ENCODE peak calls at places on chromosomes 12 and 14, in ten cellular contexts. K, Y, F, C, U, E, X, H, I and W are unnamed samples.
A peak's percentile ranks its signal among the peaks of the same experiment; 100 is the strongest.

GRCh38 chr14:56137842-56138241 is 19.6 kb downstream of the PELI2 start:
- DNase-seq in K (no peak), Y (no peak), F (no peak), C (no peak), U (no peak), E (no peak), X (no peak), H (no peak), I (no peak), W (no peak)

GRCh38 chr12:31525496-31526157 is 65.3 kb downstream of the DENND5B start:
- DNase-seq in K (no peak), Y (no peak), F (no peak), C (no peak), U (no peak), E (no peak), X (no peak), H (no peak), I (no peak), W (no peak)

GRCh38 chr14:53226553-53226952 is 73.4 kb upstream of the DDHD1 start:
- DNase-seq in K (no peak), Y (no peak), F (no peak), C (no peak), U (no peak), E (no peak), X (no peak), H (peak; percentile 98), I (no peak), W (no peak)

GRCh38 chr12:27975222-27976136 is 2.9 kb upstream of the PTHLH start:
- DNase-seq in K (peak; percentile 74), Y (no peak), F (peak; percentile 61), C (peak; percentile 68), U (no peak), E (no peak), X (peak; percentile 65), H (no peak), I (no peak), W (peak; percentile 81)

GRCh38 chr14:96888593-96888992 is 91.4 kb downstream of the VRK1 start:
- DNase-seq in K (no peak), Y (no peak), F (no peak), C (no peak), U (no peak), E (no peak), X (no peak), H (no peak), I (no peak), W (no peak)

GRCh38 chr12:116236148-116236731 is 41.3 kb downstream of the MED13L start:
- DNase-seq in K (peak; percentile 87), Y (peak; percentile 67), F (peak; percentile 50), C (peak; percentile 63), U (peak; percentile 31), E (no peak), X (no peak), H (peak; percentile 43), I (no peak), W (peak; percentile 26)

GRCh38 chr14:71532349-71532748 is 399.9 kb upstream of the RGS6 start:
- DNase-seq in K (no peak), Y (no peak), F (no peak), C (no peak), U (no peak), E (no peak), X (no peak), H (no peak), I (no peak), W (no peak)

GRCh38 chr12:101885912-101886561 is 8.7 kb downstream of the DRAM1 start:
- DNase-seq in K (no peak), Y (no peak), F (no peak), C (no peak), U (no peak), E (no peak), X (no peak), H (no peak), I (no peak), W (no peak)

GRCh38 chr12:110337912-110338710 is 57.1 kb downstream of the ATP2A2 start:
- DNase-seq in K (no peak), Y (no peak), F (no peak), C (no peak), U (no peak), E (no peak), X (no peak), H (no peak), I (no peak), W (no peak)

GRCh38 chr14:53004976-53005375 is 54.1 kb upstream of the FERMT2 start:
- DNase-seq in K (no peak), Y (no peak), F (no peak), C (no peak), U (no peak), E (no peak), X (no peak), H (no peak), I (no peak), W (no peak)

DNA sequence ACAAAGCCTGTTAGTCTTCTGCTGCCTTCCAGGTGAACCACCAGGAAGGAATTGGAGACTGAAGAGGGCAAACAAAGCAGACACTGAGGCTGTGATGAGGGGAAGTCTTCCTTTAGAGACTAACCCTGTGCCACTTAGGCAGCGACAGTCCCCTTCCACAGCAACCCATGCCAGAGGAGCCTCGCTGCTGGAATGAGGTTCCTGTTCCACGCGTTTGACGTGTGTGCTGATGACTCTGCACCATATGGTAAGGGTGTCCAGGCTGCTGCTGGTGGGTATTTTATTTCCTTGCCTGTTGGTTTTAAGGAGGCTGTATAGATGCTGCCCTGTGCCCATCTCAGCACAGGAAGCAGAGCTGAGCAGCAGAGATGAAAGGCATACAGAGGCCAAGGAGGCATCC is 361.9 kb upstream of the FKBP4 start:
- DNase-seq in K (no peak), Y (no peak), F (no peak), C (no peak), U (no peak), E (no peak), X (no peak), H (no peak), I (no peak), W (no peak)
- H3K4me1 ChIP-seq in K (no peaks in the 10 kb centered on the region), Y (no peaks in the 10 kb centered on the region), F (no peaks in the 10 kb centered on the region), C (no peaks in the 10 kb centered on the region), U (no peaks in the 10 kb centered on the region), E (peaks cover 68% of the 10 kb centered on the region), X (peaks cover 94% of the 10 kb centered on the region), H (no peaks in the 10 kb centered on the region), I (no peaks in the 10 kb centered on the region), W (no peaks in the 10 kb centered on the region)

DNA sequence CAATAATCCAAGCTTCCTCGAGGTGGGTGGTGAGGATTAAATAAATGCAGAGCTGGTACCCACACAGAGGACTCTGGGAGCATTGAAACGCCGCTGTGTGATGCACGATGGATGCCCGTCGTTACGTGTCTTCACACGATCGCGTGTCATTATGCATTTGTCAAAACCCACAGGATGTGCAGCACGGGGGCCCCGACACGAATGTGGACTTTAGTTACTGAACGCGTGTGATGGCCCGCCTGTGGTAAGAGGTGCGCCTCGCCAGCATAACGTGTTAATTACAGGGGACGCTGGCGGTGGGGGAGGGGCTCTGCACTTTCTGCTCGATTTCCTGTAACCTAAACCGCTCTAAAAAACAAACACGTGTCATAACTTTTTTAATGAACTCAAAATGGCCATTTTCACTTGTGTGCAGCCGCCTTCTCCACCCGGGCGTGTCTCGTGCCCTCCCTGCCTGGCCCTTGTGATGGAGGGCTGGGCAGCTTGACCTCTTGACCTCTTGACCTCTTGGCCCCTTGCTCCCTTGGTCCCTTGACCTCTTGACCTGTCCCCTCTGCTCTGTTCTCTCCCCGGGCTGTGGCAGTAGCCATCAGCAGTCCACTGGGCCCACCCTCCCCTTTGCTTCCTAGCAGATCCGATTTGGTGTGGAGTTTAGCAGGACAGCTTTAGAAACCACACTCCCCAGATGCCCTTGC is 33.7 kb upstream of the GALNT9 start:
- DNase-seq in K (no peak), Y (no peak), F (no peak), C (no peak), U (no peak), E (no peak), X (peak; percentile 56), H (no peak), I (no peak), W (no peak)
- H3K4me1 ChIP-seq in K (no peaks in the 10 kb centered on the region), Y (no peaks in the 10 kb centered on the region), F (no peaks in the 10 kb centered on the region), C (no peaks in the 10 kb centered on the region), U (no peaks in the 10 kb centered on the region), E (no peaks in the 10 kb centered on the region), X (no peaks in the 10 kb centered on the region), H (no peaks in the 10 kb centered on the region), I (no peaks in the 10 kb centered on the region), W (no peaks in the 10 kb centered on the region)

DNA sequence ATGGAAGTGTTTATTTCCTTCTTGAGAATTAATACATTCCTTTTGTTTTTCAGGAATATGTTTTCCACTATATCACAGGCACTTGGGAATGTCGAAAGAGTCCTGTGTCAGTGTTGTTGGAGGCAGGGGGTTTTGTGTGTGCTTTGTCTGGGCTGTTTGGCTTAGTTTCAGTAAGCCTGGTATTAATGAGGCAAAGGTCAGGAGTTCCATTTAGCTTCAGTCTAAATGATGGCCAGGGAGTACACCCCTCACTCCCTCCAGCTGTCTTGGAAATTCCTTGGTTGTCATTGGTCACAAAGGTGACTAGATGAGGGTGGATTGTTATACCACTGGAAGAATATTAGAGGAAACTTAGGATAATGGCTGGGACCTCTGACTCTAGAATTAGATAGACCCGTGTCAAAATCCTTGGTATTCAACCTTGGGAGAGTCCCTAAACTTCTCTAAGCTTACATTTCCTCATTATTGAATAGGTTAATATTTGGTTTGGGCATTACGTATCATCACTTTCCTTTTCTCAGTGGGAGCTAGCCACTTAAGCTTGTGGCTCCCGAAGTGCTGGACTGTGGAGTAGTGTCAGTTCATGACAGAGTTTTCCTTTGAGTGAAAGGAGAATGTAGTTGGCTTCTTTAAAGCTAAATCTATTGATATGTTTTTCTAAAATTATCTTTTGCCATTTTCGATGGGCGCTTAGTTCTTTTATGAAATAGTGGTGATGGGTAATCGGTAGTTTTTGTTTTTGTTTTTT is 5.2 kb downstream of the FRS2 start:
- DNase-seq in K (peak; percentile 80), Y (no peak), F (peak; percentile 37), C (peak; percentile 28), U (no peak), E (no peak), X (no peak), H (peak; percentile 25), I (no peak), W (no peak)
- H3K4me1 ChIP-seq in K (peaks cover 8% of the 10 kb centered on the region), Y (peaks cover 5% of the 10 kb centered on the region), F (peaks cover 41% of the 10 kb centered on the region), C (peaks cover 60% of the 10 kb centered on the region), U (peaks cover 14% of the 10 kb centered on the region), E (peaks cover 78% of the 10 kb centered on the region), X (peaks cover 72% of the 10 kb centered on the region), H (peaks cover 15% of the 10 kb centered on the region), I (peaks cover 20% of the 10 kb centered on the region), W (peaks cover 15% of the 10 kb centered on the region)

GRCh38 chr12:124517260-124518050 is 50.0 kb downstream of the NCOR2 start:
- DNase-seq in K (peak; percentile 79), Y (peak; percentile 48), F (no peak), C (peak; percentile 55), U (peak; percentile 57), E (peak; percentile 95), X (peak; percentile 94), H (peak; percentile 88), I (no peak), W (peak; percentile 66)

GRCh38 chr12:124520258-124520657 is 47.2 kb downstream of the NCOR2 start:
- DNase-seq in K (peak; percentile 87), Y (no peak), F (no peak), C (peak; percentile 76), U (no peak), E (peak; percentile 90), X (no peak), H (no peak), I (no peak), W (no peak)

GRCh38 chr12:124520896-124521295 is 46.5 kb downstream of the NCOR2 start:
- DNase-seq in K (peak; percentile 62), Y (no peak), F (no peak), C (no peak), U (no peak), E (no peak), X (no peak), H (no peak), I (no peak), W (no peak)

GRCh38 chr12:124518051-124518932 is 49.1 kb downstream of the NCOR2 start:
- DNase-seq in K (peak; percentile 99), Y (peak; percentile 97), F (no peak), C (peak; percentile 98), U (peak; percentile 99), E (peak; percentile 99), X (peak; percentile 100), H (peak; percentile 94), I (no peak), W (peak; percentile 96)

GRCh38 chr12:124519741-124520140 is 47.7 kb downstream of the NCOR2 start:
- DNase-seq in K (no peak), Y (no peak), F (no peak), C (no peak), U (no peak), E (no peak), X (no peak), H (no peak), I (no peak), W (no peak)
- H3K4me1 ChIP-seq in K (peaks cover 67% of the 10 kb centered on the region), Y (peaks cover 6% of the 10 kb centered on the region), F (no peaks in the 10 kb centered on the region), C (peaks cover 51% of the 10 kb centered on the region), U (peaks cover 33% of the 10 kb centered on the region), E (peaks cover 90% of the 10 kb centered on the region), X (peaks cover 89% of the 10 kb centered on the region), H (peaks cover 28% of the 10 kb centered on the region), I (no peaks in the 10 kb centered on the region), W (peaks cover 18% of the 10 kb centered on the region)